ENCODE peak calls at places on chromosomes 11 and 22, in eight cellular contexts. M is PC-3; L is heart left ventricle; O is CD4-positive, alpha-beta memory T cell; Q is tibial artery; E is lower lobe of right lung; Y is aorta; B is H1. G is an unnamed sample.

GRCh38 chr22:43152355-43153071 is 1.2 kb downstream of the TSPO start:
- DNase-seq in Y (peak; percentile 90), Q (peak; percentile 82), L (peak; percentile 88), M (peak; percentile 68), E (peak; percentile 91), O (peak; percentile 62), B (peak; percentile 65), G (peak; percentile 80)

GRCh38 chr11:45394294-45395085 is 108.3 kb upstream of the SYT13 start:
- DNase-seq in L (peak; percentile 36), Y (no peak), E (no peak), Q (no peak), B (no peak), O (no peak), M (no peak), G (peak; percentile 19)

GRCh38 chr11:9617960-9618359 is 44.5 kb downstream of the WEE1 start:
- DNase-seq in M (no peak), Y (no peak), B (no peak), L (no peak), Q (no peak), O (no peak), E (no peak), G (no peak)

GRCh38 chr11:35861191-35861590 is 82.7 kb upstream of the LDLRAD3 start:
- DNase-seq in Y (no peak), O (no peak), L (no peak), Q (no peak), E (no peak), M (no peak), B (peak; percentile 13), G (no peak)

GRCh38 chr11:113615098-113615497 is 91.0 kb downstream of the TMPRSS5 start:
- DNase-seq in Q (no peak), O (no peak), L (no peak), M (no peak), B (no peak), Y (no peak), E (no peak), G (no peak)

GRCh38 chr11:114080219-114080618 is 20.7 kb downstream of the ZBTB16 start:
- DNase-seq in M (no peak), O (no peak), E (no peak), Q (no peak), L (no peak), B (no peak), Y (no peak), G (no peak)

GRCh38 chr11:12411806-12412727 is 34.7 kb downstream of the PARVA start:
- DNase-seq in Y (peak; percentile 75), B (peak; percentile 93), O (peak; percentile 20), L (no peak), M (peak; percentile 79), E (peak; percentile 49), Q (peak; percentile 81), G (no peak)

GRCh38 chr11:77158041-77158695 is 30.1 kb downstream of the MYO7A start:
- DNase-seq in B (no peak), E (peak; percentile 42), M (no peak), Q (no peak), Y (no peak), O (no peak), L (peak; percentile 12), G (no peak)

GRCh38 chr11:84558085-84558905 is 1068.8 kb downstream of the DLG2 start:
- DNase-seq in B (no peak), O (no peak), L (no peak), Q (no peak), E (no peak), M (peak; percentile 71), Y (no peak), G (no peak)

GRCh38 chr11:86737223-86737622 is 63.1 kb upstream of the PRSS23 start:
- DNase-seq in B (no peak), O (no peak), Y (no peak), E (no peak), Q (no peak), M (no peak), L (no peak), G (no peak)

GRCh38 chr11:86736303-86737143 is 63.8 kb upstream of the PRSS23 start:
- DNase-seq in B (no peak), E (no peak), M (peak; percentile 81), Q (no peak), O (no peak), Y (no peak), L (no peak), G (no peak)

GRCh38 chr11:86737752-86738151 is 62.6 kb upstream of the PRSS23 start:
- DNase-seq in L (no peak), E (no peak), M (peak; percentile 77), Q (no peak), Y (no peak), B (no peak), O (no peak), G (no peak)

GRCh38 chr11:86738615-86739014 is 61.7 kb upstream of the PRSS23 start:
- DNase-seq in O (no peak), B (no peak), Y (no peak), M (no peak), Q (no peak), L (no peak), E (no peak), G (no peak)

DNA sequence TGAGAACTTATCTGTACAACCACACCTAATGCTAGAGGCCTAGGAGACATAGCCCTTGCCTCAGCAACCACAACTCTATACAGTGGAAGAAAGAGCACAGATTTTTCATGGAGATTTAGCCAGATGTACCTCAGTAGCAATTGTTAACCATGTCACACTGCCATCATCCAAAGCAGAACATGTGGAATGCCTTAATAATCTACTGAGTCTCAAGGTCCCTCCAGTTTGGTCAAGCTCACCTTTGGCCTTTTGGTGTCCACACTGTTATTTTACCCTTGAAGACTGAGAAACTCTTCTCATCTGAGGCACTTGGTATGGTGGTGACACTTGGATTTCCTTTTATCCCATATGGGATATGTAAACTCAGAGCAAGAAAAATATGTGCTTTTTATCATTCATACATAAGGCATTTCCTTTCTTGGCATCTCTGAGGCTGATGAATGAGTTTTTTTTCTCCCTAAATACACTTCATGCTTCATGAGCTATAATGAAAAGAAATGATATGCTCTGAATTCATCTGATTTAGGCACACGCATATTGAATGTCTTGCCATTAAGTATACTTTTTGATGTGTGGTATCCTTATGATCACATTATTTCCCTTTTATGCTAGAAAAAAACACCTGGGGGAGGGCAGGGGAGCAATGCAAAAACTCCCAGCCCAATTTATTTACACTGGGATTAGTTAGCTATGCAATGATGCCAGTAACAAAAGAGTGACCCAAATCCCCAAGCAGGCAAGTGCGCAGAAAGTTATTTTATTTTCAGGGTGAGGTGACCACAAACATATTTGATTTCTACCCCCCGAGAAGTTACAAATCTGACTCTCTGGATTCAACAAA is 63.3 kb upstream of the ME3 start:
- DNase-seq in Y (no peak), B (no peak), M (peak; percentile 77), O (no peak), E (no peak), L (no peak), Q (no peak), G (no peak)
- H3K27me3 ChIP-seq in Y (no peaks in the 10 kb centered on the region), B (no peaks in the 10 kb centered on the region), M (no peaks in the 10 kb centered on the region), O (no peaks in the 10 kb centered on the region), E (no peaks in the 10 kb centered on the region), L (no peaks in the 10 kb centered on the region), Q (no peaks in the 10 kb centered on the region), G (no peaks in the 10 kb centered on the region)

DNA sequence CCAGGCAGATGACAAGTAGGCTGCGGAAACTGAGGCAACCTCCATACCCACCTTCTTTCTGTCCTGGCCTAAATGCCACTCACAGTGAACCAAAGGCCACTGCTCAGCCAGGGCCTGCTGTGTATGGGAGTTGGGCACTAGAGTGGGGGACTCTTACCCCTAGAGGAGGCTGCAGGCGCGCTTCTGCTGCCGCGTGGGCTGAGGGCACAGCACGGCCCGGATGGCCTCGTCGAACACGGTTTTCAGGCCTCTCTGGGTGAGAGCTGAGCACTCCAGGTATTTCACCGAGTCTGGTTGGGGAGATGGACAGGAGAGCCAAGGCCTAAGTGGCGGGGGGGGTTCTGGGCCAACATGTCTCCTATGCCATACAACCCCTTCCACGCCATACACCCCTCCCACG is 14.2 kb upstream of the SSTR3 start:
- DNase-seq in L (no peak), Y (no peak), M (no peak), B (no peak), E (no peak), O (no peak), Q (no peak), G (peak; percentile 58)
- H3K4me1 ChIP-seq in L (no peaks in the 10 kb centered on the region), Y (no peaks in the 10 kb centered on the region), M (peaks cover 33% of the 10 kb centered on the region), B (no peaks in the 10 kb centered on the region), E (peaks cover 35% of the 10 kb centered on the region), O (peaks cover 96% of the 10 kb centered on the region), Q (no peaks in the 10 kb centered on the region), G (peaks cover 17% of the 10 kb centered on the region)

GRCh38 chr11:33694346-33695050 is 6.1 kb downstream of the C11orf91 start:
- DNase-seq in E (no peak), B (no peak), M (no peak), Q (no peak), O (no peak), Y (no peak), L (no peak), G (no peak)

GRCh38 chr11:33689506-33689905 is 11.1 kb downstream of the C11orf91 start:
- DNase-seq in M (no peak), Y (no peak), L (no peak), B (peak; percentile 24), E (no peak), O (no peak), Q (no peak), G (no peak)

GRCh38 chr11:33691051-33691864 is 9.4 kb downstream of the C11orf91 start:
- DNase-seq in Q (no peak), E (no peak), Y (no peak), L (no peak), B (no peak), O (no peak), M (peak; percentile 78), G (no peak)

GRCh38 chr11:33690290-33691050 is 10.2 kb downstream of the C11orf91 start:
- DNase-seq in L (no peak), O (no peak), B (no peak), Y (peak; percentile 81), Q (peak; percentile 88), M (peak; percentile 97), E (no peak), G (peak; percentile 65)

DNA sequence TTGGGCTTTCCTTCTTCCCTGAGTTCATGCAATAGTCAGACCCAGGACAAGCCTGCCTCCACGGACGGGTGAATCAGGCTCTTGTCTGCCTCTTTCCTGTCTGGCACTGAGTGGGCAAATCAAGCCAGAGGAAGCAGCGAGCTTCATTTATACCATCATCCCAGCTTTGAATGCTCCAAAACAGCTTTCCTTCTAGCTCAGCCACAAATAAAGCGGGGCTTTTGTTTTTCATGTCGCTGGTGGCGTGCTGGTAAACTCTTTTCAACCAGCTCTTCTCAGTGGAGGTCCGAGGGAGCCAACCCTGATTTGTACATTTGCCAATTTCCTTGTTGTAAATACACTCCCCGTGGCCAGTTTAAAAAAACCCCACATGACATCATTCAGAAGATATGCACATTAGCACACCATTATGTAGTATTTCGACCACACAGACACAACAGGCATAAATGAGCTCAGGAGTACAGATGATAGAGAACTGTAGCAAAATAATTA is 8.6 kb downstream of the C11orf91 start:
- DNase-seq in E (no peak), M (peak; percentile 96), O (no peak), L (no peak), Q (peak; percentile 84), B (no peak), Y (peak; percentile 87), G (no peak)
- H3K4me3 ChIP-seq in E (no peak overlapping the region), M (peak overlapping the region; percentile 24), O (no peak overlapping the region), L (peak overlapping the region; percentile 21), Q (no peak overlapping the region), B (no peak overlapping the region), Y (peak overlapping the region; percentile 19), G (no peak overlapping the region)

DNA sequence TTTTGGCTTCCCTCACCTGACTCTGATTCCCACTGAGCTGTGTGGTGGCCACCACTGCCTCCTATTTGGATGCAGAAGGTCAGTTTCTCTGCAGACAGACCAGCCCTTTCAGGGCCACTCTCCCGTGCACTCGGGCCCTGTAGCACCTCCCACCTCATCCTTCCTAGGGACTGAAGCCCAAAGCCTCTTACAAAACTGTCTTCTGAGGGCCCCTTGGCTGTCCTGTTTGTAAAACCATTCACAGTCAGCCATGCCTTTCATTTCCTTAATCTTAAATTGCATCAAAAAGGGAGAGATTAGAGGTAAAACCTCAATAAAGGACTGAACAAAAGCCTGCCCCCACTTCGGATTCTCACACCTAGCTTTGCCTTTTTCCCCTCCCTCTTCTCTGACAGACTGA is 247.0 kb upstream of the CADM1 start:
- DNase-seq in L (no peak), M (no peak), E (no peak), O (no peak), Q (no peak), Y (no peak), B (no peak), G (no peak)
- H3K27me3 ChIP-seq in L (no peaks in the 10 kb centered on the region), M (no peaks in the 10 kb centered on the region), E (peaks cover 6% of the 10 kb centered on the region), O (no peaks in the 10 kb centered on the region), Q (peaks cover 21% of the 10 kb centered on the region), Y (no peaks in the 10 kb centered on the region), B (peaks cover 4% of the 10 kb centered on the region), G (no peaks in the 10 kb centered on the region)